ENCODE peak calls at places on chromosomes 6 and 20, in seven cellular contexts. X, F, N, J, Y, U and O are unnamed samples. For H3K4me1, the result is how much of the 10 kb centered on the place peaks cover.

GRCh38 chr6:39929733-39930461 is 4.4 kb downstream of the MOCS1 start:
- DNase-seq in X (no peak), F (no peak), N (no peak), J (no peak), Y (no peak), U (no peak), O (no peak)

GRCh38 chr20:13684566-13685222 is 46.0 kb upstream of the TASP1 start:
- DNase-seq in X (no peak), F (no peak), N (no peak), J (no peak), Y (no peak), U (no peak), O (no peak)

GRCh38 chr6:112325449-112325848 is 21.7 kb upstream of the RFPL4B start:
- DNase-seq in X (no peak), F (no peak), N (no peak), J (peak), Y (no peak), U (no peak), O (no peak)

GRCh38 chr20:14883324-14883723 is 545.9 kb upstream of the FLRT3 start:
- DNase-seq in X (no peak), F (no peak), N (no peak), J (no peak), Y (no peak), U (no peak), O (no peak)

GRCh38 chr6:161245363-161245762 is 28.5 kb downstream of the AGPAT4 start:
- DNase-seq in X (no peak), F (no peak), N (no peak), J (no peak), Y (no peak), U (no peak), O (no peak)

GRCh38 chr6:51007237-51007636 is 188.6 kb downstream of the TFAP2B start:
- DNase-seq in X (no peak), F (no peak), N (no peak), J (no peak), Y (no peak), U (no peak), O (no peak)

GRCh38 chr6:24667378-24667803 is 514 bp downstream of the ACOT13 start:
- DNase-seq in X (no peak), F (peak), N (no peak), J (no peak), Y (no peak), U (peak), O (no peak)

GRCh38 chr6:89148016-89148750 is 2.3 kb downstream of the PM20D2 start:
- DNase-seq in X (no peak), F (no peak), N (no peak), J (no peak), Y (no peak), U (no peak), O (no peak)

GRCh38 chr20:36832791-36833190 is 43.1 kb upstream of the TLDC2 start:
- DNase-seq in X (no peak), F (no peak), N (no peak), J (no peak), Y (no peak), U (no peak), O (no peak)

GRCh38 chr20:61876931-61877330 is 188.8 kb downstream of the TAF4 start:
- DNase-seq in X (no peak), F (no peak), N (no peak), J (no peak), Y (no peak), U (no peak), O (no peak)

GRCh38 chr6:33417127-33417902 is 592 bp downstream of the CUTA start:
- DNase-seq in X (no peak), F (peak), N (no peak), J (peak), Y (no peak), U (peak), O (no peak)
- H3K4me1 ChIP-seq in X (under half), F (under half), N (half or more), J (under half), Y (under half), U (under half), O (under half)

DNA sequence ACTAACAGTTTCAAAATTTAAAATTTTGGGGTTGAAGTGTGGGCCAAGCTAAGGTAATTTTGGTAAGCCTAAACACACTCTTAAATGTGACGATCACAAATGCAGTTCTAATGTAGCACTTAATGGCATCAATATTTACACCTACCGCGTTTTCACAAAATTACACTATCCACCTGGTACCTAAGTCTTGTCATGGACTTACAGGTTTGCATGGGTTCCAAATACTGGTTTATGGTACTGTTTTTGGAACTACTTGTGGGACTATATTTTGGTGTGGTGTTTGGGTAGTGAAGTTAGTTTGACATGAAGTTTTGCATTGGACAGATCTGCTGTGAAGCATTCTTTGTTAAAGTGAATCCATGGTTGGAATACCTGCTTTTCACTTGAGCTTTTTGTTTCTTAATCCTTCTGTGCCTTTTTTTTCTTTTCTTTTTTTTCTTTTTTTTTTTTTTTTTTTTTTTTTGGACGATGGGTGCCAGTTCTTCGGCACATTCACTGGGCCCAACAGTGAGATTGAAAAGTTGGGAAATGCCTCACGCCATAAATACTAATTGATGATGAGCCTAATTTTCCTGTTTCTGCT is 6.5 kb downstream of the SRSF3 start:
- DNase-seq in X (no peak), F (no peak), N (no peak), J (no peak), Y (no peak), U (no peak), O (no peak)
- H3K4me1 ChIP-seq in X (under half), F (half or more), N (half or more), J (under half), Y (half or more), U (under half), O (half or more)

GRCh38 chr6:52499026-52499425 is 77.8 kb downstream of the TRAM2 start:
- DNase-seq in X (no peak), F (no peak), N (no peak), J (no peak), Y (no peak), U (no peak), O (no peak)

GRCh38 chr6:52498538-52499017 is 78.3 kb downstream of the TRAM2 start:
- DNase-seq in X (no peak), F (no peak), N (no peak), J (no peak), Y (no peak), U (no peak), O (no peak)

GRCh38 chr6:52495859-52496396 is 75.8 kb downstream of the EFHC1 start:
- DNase-seq in X (no peak), F (no peak), N (no peak), J (no peak), Y (no peak), U (no peak), O (no peak)

GRCh38 chr6:52496609-52497008 is 76.5 kb downstream of the EFHC1 start:
- DNase-seq in X (no peak), F (no peak), N (no peak), J (no peak), Y (no peak), U (no peak), O (no peak)

GRCh38 chr6:52497652-52498408 is 77.7 kb downstream of the EFHC1 start:
- DNase-seq in X (no peak), F (no peak), N (no peak), J (no peak), Y (peak), U (no peak), O (no peak)
- H3K4me1 ChIP-seq in X (under half), F (under half), N (under half), J (under half), Y (under half), U (under half), O (under half)

GRCh38 chr20:32574296-32575226 is 10.6 kb downstream of the NOL4L start:
- DNase-seq in X (no peak), F (peak), N (no peak), J (peak), Y (peak), U (no peak), O (no peak)
- H3K4me1 ChIP-seq in X (under half), F (under half), N (under half), J (under half), Y (under half), U (under half), O (under half)

DNA sequence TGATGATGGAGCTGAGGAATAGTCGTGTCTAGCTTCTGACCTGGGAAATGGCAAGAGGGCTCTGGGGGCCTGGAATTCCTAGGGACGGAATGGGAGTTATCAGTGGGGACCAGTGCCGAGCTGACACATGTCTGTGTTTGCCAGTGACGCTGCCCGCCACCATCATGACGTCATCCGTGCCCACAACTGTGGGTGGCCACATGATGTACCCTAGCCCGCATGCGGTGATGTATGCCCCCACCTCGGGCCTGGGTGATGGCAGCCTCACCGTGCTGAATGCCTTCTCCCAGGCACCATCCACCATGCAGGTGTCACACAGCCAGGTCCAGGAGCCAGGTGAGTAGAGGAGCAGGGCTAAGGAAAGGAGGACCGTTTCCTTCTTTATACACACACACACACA is 3.8 kb upstream of the CUL9 start:
- DNase-seq in X (no peak), F (no peak), N (no peak), J (no peak), Y (no peak), U (no peak), O (no peak)
- H3K4me1 ChIP-seq in X (under half), F (under half), N (under half), J (under half), Y (half or more), U (under half), O (under half)

GRCh38 chr20:8154636-8155035 is 22.6 kb downstream of the PLCB1 start:
- DNase-seq in X (no peak), F (no peak), N (no peak), J (no peak), Y (no peak), U (no peak), O (no peak)

GRCh38 chr20:8152183-8152582 is 20.1 kb downstream of the PLCB1 start:
- DNase-seq in X (no peak), F (no peak), N (no peak), J (no peak), Y (no peak), U (no peak), O (no peak)

GRCh38 chr20:8151371-8151770 is 19.3 kb downstream of the PLCB1 start:
- DNase-seq in X (no peak), F (no peak), N (no peak), J (no peak), Y (no peak), U (no peak), O (no peak)

GRCh38 chr20:8153281-8153908 is 21.3 kb downstream of the PLCB1 start:
- DNase-seq in X (no peak), F (no peak), N (no peak), J (no peak), Y (no peak), U (peak), O (no peak)

GRCh38 chr20:8152847-8153246 is 20.8 kb downstream of the PLCB1 start:
- DNase-seq in X (no peak), F (no peak), N (no peak), J (no peak), Y (no peak), U (no peak), O (no peak)
- H3K4me1 ChIP-seq in X (under half), F (under half), N (under half), J (under half), Y (under half), U (under half), O (under half)

DNA sequence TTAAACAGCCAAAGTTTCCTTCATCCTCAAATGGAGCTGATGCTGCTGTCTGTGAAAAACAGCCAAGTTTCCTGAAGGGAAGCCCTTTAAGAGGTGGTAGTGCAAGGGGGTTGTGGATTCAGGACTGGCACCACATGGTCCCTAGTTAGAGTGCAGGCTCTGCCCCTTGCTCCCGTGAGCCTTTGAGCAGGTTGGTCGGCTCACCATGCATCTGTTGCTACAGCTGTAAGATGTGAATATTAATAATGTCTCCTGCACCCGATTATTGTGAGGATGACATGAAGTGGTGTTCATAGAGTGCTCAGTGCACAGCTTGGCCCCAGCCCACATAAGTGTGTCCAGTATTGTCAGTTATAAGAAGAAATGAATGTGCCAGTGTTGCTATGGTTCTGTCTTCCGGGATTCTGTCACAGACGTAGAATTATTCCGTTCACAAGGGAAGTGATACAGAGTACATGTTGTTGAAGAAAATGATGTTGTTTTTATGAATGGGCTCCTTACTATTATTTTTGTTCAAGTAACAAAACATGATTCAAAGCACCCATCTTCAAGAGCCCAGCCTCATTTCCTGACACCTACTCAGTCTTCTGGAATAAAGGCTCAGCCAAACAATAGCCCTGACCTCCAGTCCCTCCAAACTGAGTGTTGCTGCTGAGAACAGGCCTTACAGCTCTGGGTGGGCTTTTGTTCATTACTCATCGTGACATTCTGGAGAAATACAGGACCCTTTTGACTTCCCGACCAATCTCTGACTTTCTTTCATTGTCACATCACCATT is 2.9 kb upstream of the PKIG start:
- DNase-seq in X (no peak), F (no peak), N (no peak), J (no peak), Y (no peak), U (no peak), O (no peak)
- H3K4me1 ChIP-seq in X (under half), F (under half), N (under half), J (under half), Y (under half), U (under half), O (under half)